ENCODE peak calls at places on chromosome 21, in four cellular contexts. One of them, this sample, is unnamed.

GRCh38 chr21:44071359-44072104 is 35.7 kb upstream of the PWP2 start:
- DNase-seq in heart left ventricle: no peak
- DNase-seq in GM20000: no peak
- DNase-seq in SW480: no peak
- DNase-seq in this sample: no peak

GRCh38 chr21:45293726-45294401 is 6.2 kb upstream of the POFUT2 start:
- DNase-seq in heart left ventricle: no peak
- DNase-seq in GM20000: no peak
- DNase-seq in SW480: no peak
- DNase-seq in this sample: no peak

GRCh38 chr21:35179990-35180557 is 131.0 kb upstream of the RUNX1 start:
- DNase-seq in heart left ventricle: no peak
- DNase-seq in GM20000: no peak
- DNase-seq in SW480: peak; percentile 46
- DNase-seq in this sample: no peak

GRCh38 chr21:26845066-26845749 is at the start of gene ADAMTS1:
- DNase-seq in heart left ventricle: peak; percentile 95
- DNase-seq in GM20000: no peak
- DNase-seq in SW480: no peak
- DNase-seq in this sample: no peak

GRCh38 chr21:23247334-23247733 is 2249.1 kb downstream of the NCAM2 start:
- DNase-seq in heart left ventricle: no peak
- DNase-seq in GM20000: no peak
- DNase-seq in SW480: no peak
- DNase-seq in this sample: no peak

GRCh38 chr21:33584455-33584854 is 4.0 kb downstream of the DONSON start:
- DNase-seq in heart left ventricle: no peak
- DNase-seq in GM20000: no peak
- DNase-seq in SW480: no peak
- DNase-seq in this sample: no peak

GRCh38 chr21:38178653-38179503 is 77.9 kb upstream of the KCNJ15 start:
- DNase-seq in heart left ventricle: no peak
- DNase-seq in GM20000: no peak
- DNase-seq in SW480: no peak
- DNase-seq in this sample: no peak

GRCh38 chr21:42587036-42587435 is 66.4 kb upstream of the PDE9A start:
- DNase-seq in heart left ventricle: no peak
- DNase-seq in GM20000: no peak
- DNase-seq in SW480: no peak
- DNase-seq in this sample: no peak

GRCh38 chr21:25561668-25562641 is 45.3 kb downstream of the MRPL39 start:
- DNase-seq in heart left ventricle: peak; percentile 40
- DNase-seq in GM20000: peak; percentile 77
- DNase-seq in SW480: peak; percentile 20
- DNase-seq in this sample: no peak

GRCh38 chr21:40886931-40887330 is 40.0 kb upstream of the DSCAM start:
- DNase-seq in heart left ventricle: no peak
- DNase-seq in GM20000: no peak
- DNase-seq in SW480: no peak
- DNase-seq in this sample: peak; percentile 93

GRCh38 chr21:42308914-42309752 is 6.1 kb downstream of the TFF3 start:
- DNase-seq in heart left ventricle: no peak
- DNase-seq in GM20000: peak; percentile 26
- DNase-seq in SW480: no peak
- DNase-seq in this sample: peak; percentile 66

GRCh38 chr21:33892853-33893252 is 22.8 kb downstream of the ATP5PO start:
- DNase-seq in heart left ventricle: no peak
- DNase-seq in GM20000: no peak
- DNase-seq in SW480: peak; percentile 32
- DNase-seq in this sample: no peak

GRCh38 chr21:36929622-36930021 is 36.8 kb downstream of the HLCS start:
- DNase-seq in heart left ventricle: no peak
- DNase-seq in GM20000: no peak
- DNase-seq in SW480: no peak
- DNase-seq in this sample: peak; percentile 25

GRCh38 chr21:17613242-17613676 is 558 bp upstream of the BTG3 start:
- DNase-seq in heart left ventricle: peak; percentile 20
- DNase-seq in GM20000: peak; percentile 35
- DNase-seq in SW480: no peak
- DNase-seq in this sample: no peak

GRCh38 chr21:45831991-45832740 is 149.4 kb upstream of the COL6A1 start:
- DNase-seq in heart left ventricle: no peak
- DNase-seq in GM20000: no peak
- DNase-seq in SW480: no peak
- DNase-seq in this sample: no peak

GRCh38 chr21:36487641-36488307 is 7.9 kb upstream of the CLDN14 start:
- DNase-seq in heart left ventricle: no peak
- DNase-seq in GM20000: no peak
- DNase-seq in SW480: no peak
- DNase-seq in this sample: peak; percentile 64

GRCh38 chr21:18877932-18878331 is 474.3 kb upstream of the TMPRSS15 start:
- DNase-seq in heart left ventricle: no peak
- DNase-seq in GM20000: no peak
- DNase-seq in SW480: no peak
- DNase-seq in this sample: no peak

GRCh38 chr21:28633803-28634572 is 358.7 kb downstream of the LTN1 start:
- DNase-seq in heart left ventricle: peak; percentile 66
- DNase-seq in GM20000: no peak
- DNase-seq in SW480: no peak
- DNase-seq in this sample: no peak

GRCh38 chr21:15063821-15064575 is 802 bp downstream of the NRIP1 start:
- DNase-seq in heart left ventricle: peak; percentile 57
- DNase-seq in GM20000: no peak
- DNase-seq in SW480: peak; percentile 55
- DNase-seq in this sample: peak; percentile 42

GRCh38 chr21:43740497-43741156 is 21.7 kb downstream of the PDXK start:
- DNase-seq in heart left ventricle: no peak
- DNase-seq in GM20000: no peak
- DNase-seq in SW480: peak; percentile 85
- DNase-seq in this sample: peak; percentile 74

GRCh38 chr21:34889287-34889536 is 159.9 kb downstream of the RUNX1 start:
- DNase-seq in heart left ventricle: peak; percentile 32
- DNase-seq in GM20000: no peak
- DNase-seq in SW480: peak; percentile 73
- DNase-seq in this sample: peak; percentile 58

GRCh38 chr21:35400233-35400939 is 351.3 kb upstream of the RUNX1 start:
- DNase-seq in heart left ventricle: peak; percentile 22
- DNase-seq in GM20000: peak; percentile 66
- DNase-seq in SW480: peak; percentile 95
- DNase-seq in this sample: peak; percentile 92

GRCh38 chr21:20739421-20739820 is 258.8 kb upstream of the NCAM2 start:
- DNase-seq in heart left ventricle: no peak
- DNase-seq in GM20000: no peak
- DNase-seq in SW480: peak; percentile 5
- DNase-seq in this sample: peak; percentile 64

GRCh38 chr21:36288651-36289243 is 31.2 kb upstream of the MORC3 start:
- DNase-seq in heart left ventricle: no peak
- DNase-seq in GM20000: no peak
- DNase-seq in SW480: no peak
- DNase-seq in this sample: no peak

GRCh38 chr21:45104560-45104959 is 30.2 kb downstream of the ADARB1 start:
- DNase-seq in heart left ventricle: peak; percentile 46
- DNase-seq in GM20000: no peak
- DNase-seq in SW480: peak; percentile 23
- DNase-seq in this sample: peak; percentile 27

GRCh38 chr21:35002879-35003722 is 46.0 kb downstream of the RUNX1 start:
- DNase-seq in heart left ventricle: no peak
- DNase-seq in GM20000: no peak
- DNase-seq in SW480: no peak
- DNase-seq in this sample: no peak

This sample was measured in T47D.